ENCODE peak calls at places on chromosomes 4 and X, in ten cellular contexts. Z is IMR-90, I is suprapubic skin, C is heart left ventricle, J is tibial nerve, U is adrenal gland, T is upper lobe of left lung, F is A549, A is HCT116, H is ovary. S is an unnamed sample. For H3K4me1, the result is how much of the 10 kb centered on the place peaks cover.

GRCh38 chr4:175246941-175247340 is 328.8 kb downstream of the ADAM29 start:
- DNase-seq in F (no peak), T (no peak), J (no peak), H (no peak), C (no peak), Z (peak), U (no peak), I (no peak), A (no peak), S (no peak)

GRCh38 chrX:107348990-107349389 is 100.5 kb upstream of the FRMPD3 start:
- DNase-seq in J (no peak), T (no peak), H (no peak), I (no peak), C (no peak), U (no peak), F (no peak), A (no peak), Z (no peak), S (no peak)

GRCh38 chr4:8132947-8133705 is 25.5 kb downstream of the ABLIM2 start:
- DNase-seq in T (no peak), C (no peak), J (no peak), H (no peak), U (no peak), A (no peak), Z (no peak), I (no peak), F (no peak), S (no peak)

GRCh38 chr4:151862766-151863165 is 102.0 kb upstream of the GATB start:
- DNase-seq in U (no peak), I (no peak), C (no peak), Z (peak), A (no peak), T (no peak), F (peak), H (no peak), J (no peak), S (no peak)

GRCh38 chr4:78059524-78059889 is 2.4 kb downstream of the FRAS1 start:
- DNase-seq in T (no peak), H (peak), F (peak), A (peak), J (no peak), Z (peak), C (peak), I (no peak), U (peak), S (no peak)

GRCh38 chr4:44670466-44671199 is 7.6 kb upstream of the GUF1 start:
- DNase-seq in F (no peak), Z (no peak), H (no peak), U (no peak), C (no peak), J (no peak), T (no peak), A (no peak), I (no peak), S (no peak)

GRCh38 chr4:139229534-139230039 is 50.4 kb downstream of the MGARP start:
- DNase-seq in H (no peak), U (no peak), I (no peak), C (no peak), Z (peak), F (peak), J (no peak), T (no peak), A (peak), S (no peak)

GRCh38 chr4:52126946-52127345 is 75.8 kb downstream of the SPATA18 start:
- DNase-seq in T (no peak), J (no peak), Z (peak), U (no peak), F (no peak), A (no peak), H (no peak), C (no peak), I (no peak), S (no peak)

GRCh38 chr4:10620935-10621488 is 63.6 kb downstream of the CLNK start:
- DNase-seq in J (no peak), Z (no peak), I (no peak), C (no peak), U (peak), H (no peak), T (no peak), A (no peak), F (no peak), S (no peak)

GRCh38 chrX:71217298-71217697 is 5.7 kb upstream of the GJB1 start:
- DNase-seq in C (no peak), F (no peak), Z (no peak), J (no peak), I (no peak), T (no peak), A (no peak), U (no peak), H (no peak), S (no peak)

GRCh38 chr4:113695328-113696169 is 66.0 kb downstream of the CAMK2D start:
- DNase-seq in F (no peak), U (no peak), T (no peak), Z (peak), J (no peak), C (no peak), H (no peak), I (no peak), A (no peak), S (no peak)

GRCh38 chrX:110504947-110505346 is 146.3 kb downstream of the RTL9 start:
- DNase-seq in J (no peak), C (no peak), F (no peak), H (no peak), T (no peak), I (no peak), U (no peak), A (no peak), Z (no peak), S (no peak)

GRCh38 chr4:47505666-47506065 is 20.6 kb downstream of the ATP10D start:
- DNase-seq in F (no peak), Z (no peak), I (no peak), J (no peak), A (no peak), H (no peak), U (no peak), C (no peak), T (no peak), S (no peak)

GRCh38 chr4:907691-908437 is 24.3 kb downstream of the GAK start:
- DNase-seq in H (no peak), A (no peak), U (peak), C (no peak), F (no peak), J (no peak), Z (peak), I (no peak), T (peak), S (no peak)

GRCh38 chr4:30945586-30945985 is 225.4 kb downstream of the PCDH7 start:
- DNase-seq in T (no peak), C (no peak), I (no peak), F (no peak), U (no peak), H (no peak), Z (peak), A (peak), J (no peak), S (no peak)

GRCh38 chr4:65658117-65658516 is 12.2 kb downstream of the EPHA5 start:
- DNase-seq in H (no peak), Z (no peak), U (no peak), J (no peak), C (no peak), A (no peak), I (no peak), T (no peak), F (no peak), S (no peak)

GRCh38 chr4:14850374-14851097 is 151.7 kb upstream of the CPEB2 start:
- DNase-seq in I (no peak), C (no peak), H (no peak), A (no peak), J (no peak), F (no peak), U (no peak), Z (no peak), T (no peak), S (no peak)

GRCh38 chrX:16946971-16947562 is 609 bp downstream of the REPS2 start:
- DNase-seq in I (no peak), F (no peak), T (no peak), U (peak), Z (no peak), C (peak), A (no peak), H (peak), J (no peak), S (no peak)

GRCh38 chr4:39278476-39278875 is 87.7 kb downstream of the RFC1 start:
- DNase-seq in F (no peak), Z (no peak), C (no peak), A (no peak), I (no peak), T (peak), H (no peak), J (no peak), U (no peak), S (no peak)

GRCh38 chr4:58093352-58093751 is 983.2 kb upstream of the IGFBP7 start:
- DNase-seq in Z (no peak), C (no peak), H (no peak), I (no peak), A (no peak), J (no peak), T (no peak), F (no peak), U (no peak), S (no peak)

GRCh38 chr4:69800599-69800998 is 40.2 kb upstream of the SULT1B1 start:
- DNase-seq in F (no peak), T (no peak), H (no peak), J (no peak), C (no peak), Z (no peak), I (no peak), A (no peak), U (no peak), S (no peak)

GRCh38 chr4:17166954-17167353 is 268.5 kb upstream of the LDB2 start:
- DNase-seq in C (peak), I (no peak), H (no peak), T (no peak), Z (no peak), U (no peak), J (no peak), F (no peak), A (no peak), S (no peak)

GRCh38 chr4:110637408-110638131 is 14.7 kb upstream of the PITX2 start:
- DNase-seq in T (peak), J (no peak), C (no peak), F (no peak), Z (no peak), H (no peak), A (no peak), U (no peak), I (no peak), S (no peak)
- H3K4me1 ChIP-seq in T (under half), J (under half), C (under half), F (under half), Z (under half), H (under half), A (under half), U (under half), I (under half), S (under half)

DNA sequence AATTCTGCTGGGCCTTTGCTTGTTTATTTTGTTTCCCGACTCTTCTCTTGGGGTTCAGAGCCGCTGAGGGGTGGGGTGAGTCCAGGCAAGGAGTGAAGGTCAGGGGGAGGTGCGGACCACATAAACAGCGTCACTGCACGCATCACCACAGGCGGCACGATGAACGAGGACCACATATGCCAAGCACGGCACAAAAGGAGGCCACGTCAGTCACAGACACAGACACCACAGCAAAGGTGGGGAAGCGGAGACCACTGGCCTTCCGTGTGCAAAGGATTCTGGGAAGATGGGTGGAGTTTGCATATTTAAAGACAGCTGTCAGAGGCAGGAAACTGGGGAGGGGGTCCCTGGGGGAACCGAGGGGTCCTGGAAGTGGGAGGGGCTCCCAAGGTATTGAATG is 10.3 kb upstream of the TIMP1 start:
- DNase-seq in T (no peak), J (no peak), F (no peak), H (no peak), Z (no peak), U (no peak), A (no peak), I (no peak), C (no peak), S (no peak)
- TF ChIP-seq POLR2A in T (no peak), J (no peak), F (no peak), H (no peak), Z (no peak), U (no peak), A (no peak), I (no peak), C (no peak), S (no peak)

DNA sequence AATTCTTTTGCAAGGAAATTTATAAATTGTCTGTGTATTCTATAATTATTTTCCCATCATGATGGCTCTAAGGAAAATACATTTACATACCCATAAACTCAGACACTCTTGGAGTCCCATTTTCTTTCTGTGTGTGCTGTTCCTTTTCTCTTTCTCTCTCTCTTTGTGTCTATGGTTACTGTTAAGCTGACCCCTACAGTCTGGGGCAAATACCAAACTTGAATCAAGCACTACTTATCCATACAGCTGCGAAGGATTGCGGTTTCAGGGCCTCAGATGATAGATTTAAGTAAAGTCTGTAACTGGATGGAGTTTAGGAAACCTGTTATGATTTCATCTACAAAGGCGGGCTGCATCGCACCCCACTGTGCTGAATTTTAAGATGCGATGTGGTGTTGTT is 150.2 kb downstream of the SHROOM3 start:
- DNase-seq in U (no peak), Z (peak), C (no peak), I (no peak), F (no peak), J (no peak), A (no peak), T (no peak), H (no peak), S (no peak)
- H3K4me1 ChIP-seq in U (under half), Z (under half), C (under half), I (under half), F (under half), J (under half), A (under half), T (under half), H (under half), S (half or more)

DNA sequence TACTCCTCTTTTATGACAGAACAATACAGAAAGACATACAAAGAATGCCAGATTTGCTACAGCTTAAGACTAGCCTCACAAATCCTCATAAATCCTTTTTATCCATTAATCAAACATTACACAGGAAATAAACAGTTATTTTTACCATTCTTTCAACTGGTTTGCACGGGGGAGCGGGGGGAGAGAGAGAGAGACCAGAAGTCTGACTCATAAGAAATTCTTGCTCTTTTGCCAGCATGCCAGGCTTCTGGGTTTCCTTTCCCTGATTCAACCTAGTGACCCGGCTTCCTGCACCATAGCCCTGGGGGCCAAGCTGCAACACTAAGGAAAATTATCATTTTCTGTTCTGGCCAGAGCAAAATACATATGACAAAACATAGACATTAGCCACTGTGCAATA is 6.8 kb upstream of the RRAGB start:
- DNase-seq in F (peak), I (no peak), A (no peak), H (no peak), J (no peak), U (peak), C (peak), T (no peak), Z (no peak), S (no peak)
- TF ChIP-seq POLR2A in F (no peak), I (no peak), A (no peak), H (no peak), J (no peak), U (no peak), C (no peak), T (no peak), Z (no peak), S (no peak)

GRCh38 chr4:101326586-101326985 is 20.7 kb downstream of the PPP3CA start:
- DNase-seq in A (no peak), J (no peak), C (no peak), T (no peak), Z (peak), F (no peak), I (no peak), U (no peak), H (no peak), S (no peak)
- H3K4me1 ChIP-seq in A (under half), J (under half), C (under half), T (under half), Z (under half), F (under half), I (under half), U (under half), H (under half), S (under half)

GRCh38 chr4:85762204-85762884 is 287.4 kb downstream of the ARHGAP24 start:
- DNase-seq in Z (peak), C (peak), J (no peak), F (no peak), I (no peak), H (peak), T (no peak), U (no peak), A (no peak), S (no peak)
- TF ChIP-seq POLR2A in Z (no peak), C (no peak), J (no peak), F (no peak), I (no peak), H (no peak), T (no peak), U (no peak), A (no peak), S (no peak)

GRCh38 chr4:68344049-68344448 is 5.8 kb downstream of the YTHDC1 start:
- DNase-seq in I (no peak), H (no peak), F (no peak), J (no peak), Z (no peak), T (no peak), U (no peak), C (no peak), A (no peak), S (no peak)
- H3K4me1 ChIP-seq in I (half or more), H (under half), F (half or more), J (under half), Z (under half), T (half or more), U (under half), C (half or more), A (under half), S (half or more)

GRCh38 chrX:48509619-48510018 is 827 bp downstream of the PORCN start:
- DNase-seq in I (no peak), U (no peak), H (no peak), A (no peak), F (no peak), J (no peak), Z (no peak), C (no peak), T (no peak), S (no peak)

GRCh38 chrX:48509245-48509590 is 426 bp downstream of the PORCN start:
- DNase-seq in C (no peak), Z (no peak), T (no peak), I (no peak), U (no peak), J (no peak), H (no peak), F (no peak), A (no peak), S (no peak)

GRCh38 chrX:48507246-48507645 is 1.5 kb upstream of the PORCN start:
- DNase-seq in A (no peak), J (no peak), U (no peak), T (no peak), Z (no peak), C (no peak), H (no peak), I (no peak), F (no peak), S (no peak)

GRCh38 chrX:48511561-48511960 is 2.8 kb downstream of the PORCN start:
- DNase-seq in C (no peak), J (no peak), A (no peak), F (peak), I (no peak), U (peak), T (no peak), Z (no peak), H (no peak), S (no peak)

GRCh38 chrX:48508400-48509244 is at the start of gene PORCN:
- DNase-seq in J (peak), C (peak), F (peak), Z (peak), A (no peak), U (peak), T (peak), I (peak), H (peak), S (peak)
- TF ChIP-seq POLR2A in J (peak), C (no peak), F (peak), Z (no peak), A (no peak), U (no peak), T (peak), I (no peak), H (peak), S (no peak)

GRCh38 chr4:153532227-153532626 is 66.1 kb downstream of the TMEM131L start:
- DNase-seq in Z (no peak), C (no peak), H (no peak), T (no peak), I (no peak), U (no peak), A (no peak), J (no peak), F (no peak), S (no peak)

GRCh38 chr4:153530996-153531375 is 64.8 kb downstream of the TMEM131L start:
- DNase-seq in F (no peak), J (no peak), I (no peak), U (no peak), C (no peak), A (no peak), Z (no peak), H (no peak), T (no peak), S (no peak)

GRCh38 chr4:153533387-153533786 is 67.2 kb downstream of the TMEM131L start:
- DNase-seq in C (no peak), H (no peak), F (no peak), Z (no peak), U (no peak), I (no peak), J (no peak), A (no peak), T (no peak), S (peak)

GRCh38 chr4:153530284-153530995 is 64.3 kb downstream of the TMEM131L start:
- DNase-seq in A (no peak), U (no peak), H (no peak), F (no peak), C (peak), Z (no peak), T (no peak), I (no peak), J (no peak), S (peak)

GRCh38 chr4:153532636-153533035 is 66.5 kb downstream of the TMEM131L start:
- DNase-seq in H (no peak), J (no peak), I (no peak), C (no peak), Z (no peak), T (no peak), U (no peak), A (no peak), F (no peak), S (peak)
- H3K4me1 ChIP-seq in H (under half), J (under half), I (under half), C (half or more), Z (under half), T (under half), U (under half), A (under half), F (under half), S (half or more)

S was measured in esophagus muscularis mucosa.